ENCODE peak calls at places on chromosomes 6 and 20, in four cellular contexts. O is IMR-90, F is fibroblast of mammary gland, Z is cardiac fibroblast. R is an unnamed sample.

GRCh38 chr6:158769696-158770446 is 49.3 kb downstream of the EZR start:
- DNase-seq in Z (peak; percentile 28), O (no peak), F (no peak), R (no peak)

GRCh38 chr6:157221817-157222175 is 101.5 kb downstream of the TMEM242 start:
- DNase-seq in O (no peak), Z (no peak), F (no peak), R (no peak)

GRCh38 chr6:163470611-163471010 is 56.1 kb downstream of the QKI start:
- DNase-seq in O (no peak), Z (no peak), F (no peak), R (no peak)

GRCh38 chr20:40493071-40493470 is 196.0 kb downstream of the MAFB start:
- DNase-seq in F (peak; percentile 83), Z (peak; percentile 91), O (peak; percentile 28), R (no peak)

GRCh38 chr6:102670756-102671155 is 1277.2 kb downstream of the GRIK2 start:
- DNase-seq in F (no peak), O (no peak), Z (no peak), R (no peak)

GRCh38 chr6:53648571-53648970 is 17.0 kb downstream of the KLHL31 start:
- DNase-seq in Z (no peak), F (no peak), O (peak; percentile 16), R (no peak)

GRCh38 chr6:583116-583515 is 73.8 kb downstream of the HUS1B start:
- DNase-seq in O (no peak), F (no peak), Z (no peak), R (peak; percentile 15)

GRCh38 chr6:45422541-45423110 is 44.9 kb upstream of the SUPT3H start:
- DNase-seq in F (no peak), O (peak; percentile 55), Z (peak; percentile 71), R (peak; percentile 52)

GRCh38 chr6:128079026-128079425 is 178.2 kb upstream of the THEMIS start:
- DNase-seq in O (peak; percentile 44), F (peak; percentile 3), Z (no peak), R (no peak)

GRCh38 chr6:32194825-32195651 is 2.6 kb upstream of the GPSM3 start:
- DNase-seq in O (peak; percentile 62), F (peak; percentile 73), Z (peak; percentile 78), R (peak; percentile 69)

GRCh38 chr6:95230071-95230740 is 347.1 kb upstream of the MANEA start:
- DNase-seq in O (peak; percentile 25), Z (no peak), F (peak; percentile 37), R (no peak)

GRCh38 chr6:167797079-167797870 is 29.4 kb upstream of the AFDN start:
- DNase-seq in O (no peak), Z (no peak), F (no peak), R (no peak)

GRCh38 chr20:47710665-47711045 is 74.6 kb downstream of the SULF2 start:
- DNase-seq in Z (no peak), O (no peak), F (no peak), R (no peak)

GRCh38 chr20:5658897-5659296 is 91.3 kb upstream of the SHLD1 start:
- DNase-seq in F (peak; percentile 90), Z (peak; percentile 97), O (peak; percentile 91), R (peak; percentile 79)

GRCh38 chr20:5657190-5657872 is 92.9 kb upstream of the SHLD1 start:
- DNase-seq in O (peak; percentile 99), F (peak; percentile 98), Z (peak; percentile 98), R (no peak)

GRCh38 chr20:5656136-5656535 is 94.1 kb upstream of the SHLD1 start:
- DNase-seq in Z (no peak), O (no peak), F (no peak), R (no peak)

GRCh38 chr20:5660346-5660745 is 89.9 kb upstream of the SHLD1 start:
- DNase-seq in O (peak; percentile 44), F (no peak), Z (peak; percentile 32), R (no peak)

GRCh38 chr20:5657873-5658200 is 92.4 kb upstream of the SHLD1 start:
- DNase-seq in F (no peak), Z (no peak), O (no peak), R (no peak)
- H3K4me3 ChIP-seq in F (no peak overlapping the region), Z (no peak overlapping the region), O (no peak overlapping the region), R (no peak overlapping the region)

GRCh38 chr20:43383026-43383795 is 74.5 kb upstream of the SRSF6 start:
- DNase-seq in F (peak; percentile 64), O (no peak), Z (peak; percentile 48), R (peak; percentile 51)
- H3K4me3 ChIP-seq in F (no peak overlapping the region), O (no peak overlapping the region), Z (no peak overlapping the region), R (no peak overlapping the region)

DNA sequence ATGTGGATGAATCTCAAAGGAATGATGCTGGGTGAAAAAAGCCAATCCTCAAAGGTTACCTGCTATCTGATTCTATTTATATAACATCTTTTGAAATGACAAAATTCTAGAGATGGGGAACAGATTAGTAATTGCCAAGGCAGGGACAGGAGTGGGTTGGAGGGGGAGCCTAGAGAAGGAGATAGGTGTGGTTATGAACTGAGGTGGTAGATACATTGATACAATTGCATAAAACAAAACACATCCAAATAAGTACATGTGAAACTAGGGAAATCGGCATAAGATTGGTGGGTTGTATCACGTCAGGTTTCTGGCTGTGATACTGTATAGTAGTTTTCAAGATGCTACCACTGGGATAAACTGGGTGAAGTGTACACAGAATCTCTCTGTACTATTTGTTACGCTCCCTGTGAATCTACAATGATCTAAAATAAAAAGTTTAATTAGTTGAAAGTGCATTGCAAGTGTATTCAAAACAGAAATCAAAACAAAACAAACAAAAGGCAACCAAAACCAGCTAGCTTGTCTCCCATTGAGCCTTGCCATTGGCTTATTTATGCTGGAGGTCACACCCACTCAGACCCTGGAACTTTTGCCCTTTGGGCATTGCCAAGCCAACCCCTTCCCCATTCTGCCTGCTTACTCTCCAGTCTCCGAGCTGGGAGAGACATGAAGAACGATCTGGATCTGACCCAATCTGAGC is 27.8 kb downstream of the PPP1R16B start:
- DNase-seq in Z (no peak), F (no peak), O (no peak), R (peak; percentile 37)
- H3K4me3 ChIP-seq in Z (no peak overlapping the region), F (no peak overlapping the region), O (no peak overlapping the region), R (no peak overlapping the region)

GRCh38 chr20:62741701-62742491 is 33.3 kb downstream of the NTSR1 start:
- DNase-seq in Z (no peak), O (no peak), F (no peak), R (no peak)

GRCh38 chr20:62739067-62739466 is 30.4 kb downstream of the NTSR1 start:
- DNase-seq in Z (no peak), O (no peak), F (no peak), R (no peak)

GRCh38 chr20:62741191-62741676 is 32.6 kb downstream of the NTSR1 start:
- DNase-seq in O (no peak), F (no peak), Z (no peak), R (no peak)

GRCh38 chr20:62739581-62740285 is 31.1 kb downstream of the NTSR1 start:
- DNase-seq in O (no peak), Z (no peak), F (no peak), R (peak; percentile 59)

DNA sequence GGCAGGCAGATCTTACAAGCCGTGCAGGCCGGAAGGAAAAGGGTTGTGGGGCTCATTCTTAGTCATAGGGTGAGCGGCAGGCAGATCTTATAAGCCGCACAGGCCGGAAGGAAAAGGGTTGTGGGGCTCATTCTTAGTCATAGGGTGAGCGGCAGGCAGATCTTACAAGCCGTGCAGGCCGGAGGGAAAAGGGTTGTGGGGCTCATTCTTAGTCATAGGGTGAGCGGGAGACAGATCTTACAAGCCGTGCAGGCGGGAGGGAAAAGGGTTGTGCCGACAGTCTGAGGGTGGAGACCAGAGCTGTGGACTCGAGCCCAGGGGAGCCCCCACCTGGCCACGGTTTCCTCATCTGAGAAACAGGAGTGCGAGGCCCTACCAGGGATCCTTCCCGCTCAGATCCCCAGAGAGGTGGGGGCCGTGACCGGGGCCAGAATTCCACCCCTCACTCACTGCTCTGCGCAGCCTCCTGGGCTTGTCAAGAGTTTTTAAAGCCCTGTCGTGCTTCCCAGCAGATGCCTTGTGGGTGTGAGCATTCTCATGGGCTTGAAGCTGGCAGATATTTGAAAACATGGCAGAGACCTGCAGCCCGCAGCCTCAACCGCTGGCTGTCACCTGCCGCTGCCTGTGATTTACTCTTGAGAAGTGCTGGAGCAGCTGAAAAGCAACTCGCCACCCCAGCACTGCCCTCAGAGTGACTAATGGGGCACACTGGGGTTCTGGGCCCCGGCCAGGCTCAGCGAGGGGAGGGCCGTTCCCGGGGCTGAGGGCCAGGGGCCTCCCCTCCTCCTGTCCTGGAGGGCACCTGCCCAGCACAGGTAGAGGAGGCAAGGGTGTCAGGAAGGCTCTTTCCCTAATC is 31.9 kb downstream of the NTSR1 start:
- DNase-seq in F (peak; percentile 94), O (peak; percentile 95), Z (peak; percentile 80), R (peak; percentile 95)
- H3K4me3 ChIP-seq in F (peak overlapping the region; percentile 1), O (no peak overlapping the region), Z (peak overlapping the region; percentile 29), R (no peak overlapping the region)